ENCODE peak calls at places on chromosomes 12 and 14, in six cellular contexts. H is heart left ventricle, A is NCI-H2029, S is epithelial cell of esophagus, N is LHCN-M2, M is T47D. P is an unnamed sample.

GRCh38 chr12:128970110-128970509 is 116.8 kb downstream of the GLT1D1 start:
- DNase-seq in M (no peak), S (no peak), N (no peak), H (no peak), A (no peak), P (no peak)

GRCh38 chr12:76471579-76471978 is 88.0 kb downstream of the OSBPL8 start:
- DNase-seq in A (no peak), M (no peak), H (no peak), N (no peak), S (peak; percentile 32), P (no peak)

GRCh38 chr14:99562848-99563748 is 40.9 kb downstream of the CCDC85C start:
- DNase-seq in N (peak; percentile 20), M (peak; percentile 64), H (peak; percentile 76), A (peak; percentile 41), S (no peak), P (peak; percentile 89)

GRCh38 chr14:79438696-79439342 is 772.5 kb downstream of the DIO2 start:
- DNase-seq in N (no peak), H (no peak), A (no peak), S (no peak), M (no peak), P (no peak)

GRCh38 chr12:74977832-74978481 is 231.7 kb downstream of the KCNC2 start:
- DNase-seq in H (no peak), S (no peak), N (no peak), A (no peak), M (no peak), P (no peak)

GRCh38 chr14:31508140-31508539 is 20.3 kb upstream of the GPR33 start:
- DNase-seq in A (no peak), N (no peak), H (no peak), M (no peak), S (no peak), P (no peak)

GRCh38 chr12:96070670-96071279 is 35.4 kb upstream of the LTA4H start:
- DNase-seq in H (no peak), M (no peak), S (peak; percentile 73), N (no peak), A (peak; percentile 61), P (no peak)

GRCh38 chr12:82099216-82099615 is 259.0 kb downstream of the CCDC59 start:
- DNase-seq in H (no peak), A (no peak), M (no peak), N (no peak), S (peak; percentile 96), P (no peak)

GRCh38 chr14:57346741-57347140 is 43.6 kb upstream of the NAA30 start:
- DNase-seq in S (no peak), N (peak; percentile 9), M (no peak), A (peak; percentile 88), H (no peak), P (no peak)

GRCh38 chr12:6312529-6313325 is 2.2 kb downstream of the PLEKHG6 start:
- DNase-seq in M (no peak), N (no peak), H (no peak), A (peak; percentile 74), S (peak; percentile 93), P (no peak)

GRCh38 chr12:125187148-125187733 is 122.0 kb downstream of the AACS start:
- DNase-seq in S (peak; percentile 9), H (no peak), M (no peak), A (no peak), N (no peak), P (peak; percentile 18)

GRCh38 chr12:112929715-112930114 is 8.6 kb upstream of the OAS3 start:
- DNase-seq in N (no peak), H (no peak), A (no peak), M (no peak), S (no peak), P (no peak)

GRCh38 chr12:88242161-88242925 is 100.2 kb downstream of the TMTC3 start:
- DNase-seq in A (no peak), N (peak; percentile 98), H (no peak), S (peak; percentile 96), M (no peak), P (no peak)

GRCh38 chr14:100981808-100982207 is 78.3 kb upstream of the RTL1 start:
- DNase-seq in A (no peak), H (no peak), M (no peak), S (no peak), N (no peak), P (no peak)

GRCh38 chr14:74362361-74362915 is 14.2 kb downstream of the VRTN start:
- DNase-seq in H (peak; percentile 68), A (peak; percentile 6), S (peak; percentile 74), N (peak; percentile 61), M (peak; percentile 84), P (peak; percentile 70)

GRCh38 chr12:102043928-102044327 is 17.9 kb downstream of the WASHC3 start:
- DNase-seq in M (no peak), H (no peak), N (no peak), A (no peak), S (no peak), P (no peak)

GRCh38 chr12:916240-916639 is 33.3 kb downstream of the RAD52 start:
- DNase-seq in A (no peak), M (no peak), S (no peak), N (no peak), H (no peak), P (no peak)

GRCh38 chr12:91901675-91902074 is 244.0 kb downstream of the BTG1 start:
- DNase-seq in M (no peak), A (no peak), S (no peak), H (no peak), N (no peak), P (no peak)